ENCODE peak calls at places on chromosome 4, in six cellular contexts. R is NCI-H1694 treated with DMSO at 0.1 percent for 48 hours; Q is lung; Z is T-helper 1 cell; B is naive thymus-derived CD8-positive, alpha-beta T cell; M is Kasumi-1. F is an unnamed sample.

GRCh38 chr4:147808447-147808846 is 76.6 kb downstream of the ARHGAP10 start:
- DNase-seq in R (no peak), Q (no peak), Z (no peak), B (no peak), M (peak), F (no peak)

GRCh38 chr4:9709724-9710123 is 71.7 kb upstream of the DRD5 start:
- DNase-seq in R (no peak), Q (no peak), Z (no peak), B (no peak), M (no peak), F (no peak)

GRCh38 chr4:118834960-118835895 is 698 bp downstream of the SEC24D start:
- DNase-seq in R (no peak), Q (peak), Z (peak), B (peak), M (peak), F (peak)

GRCh38 chr4:100633269-100633668 is 115.4 kb upstream of the EMCN start:
- DNase-seq in R (no peak), Q (no peak), Z (no peak), B (no peak), M (no peak), F (no peak)

GRCh38 chr4:8410641-8411271 is 29.8 kb downstream of the ACOX3 start:
- DNase-seq in R (peak), Q (peak), Z (no peak), B (no peak), M (peak), F (peak)

GRCh38 chr4:48212165-48212564 is 57.5 kb downstream of the TEC start:
- DNase-seq in R (no peak), Q (no peak), Z (peak), B (no peak), M (peak), F (no peak)

GRCh38 chr4:168050002-168050401 is 42.3 kb upstream of the ANXA10 start:
- DNase-seq in R (no peak), Q (no peak), Z (no peak), B (no peak), M (no peak), F (no peak)

GRCh38 chr4:183499389-183499788 is 5.5 kb upstream of the ING2 start:
- DNase-seq in R (no peak), Q (no peak), Z (no peak), B (no peak), M (no peak), F (no peak)

GRCh38 chr4:170589597-170590191 is 499.9 kb upstream of the AADAT start:
- DNase-seq in R (peak), Q (no peak), Z (no peak), B (no peak), M (peak), F (no peak)

GRCh38 chr4:173191623-173192041 is 23.0 kb downstream of the GALNT7 start:
- DNase-seq in R (no peak), Q (no peak), Z (no peak), B (no peak), M (no peak), F (no peak)

GRCh38 chr4:113106076-113106475 is 56.6 kb downstream of the ANK2 start:
- DNase-seq in R (peak), Q (no peak), Z (no peak), B (no peak), M (peak), F (no peak)

GRCh38 chr4:173061160-173061559 is 107.5 kb upstream of the GALNT7 start:
- DNase-seq in R (no peak), Q (no peak), Z (no peak), B (no peak), M (no peak), F (no peak)

GRCh38 chr4:111399523-111400135 is 745.6 kb upstream of the FAM241A start:
- DNase-seq in R (peak), Q (no peak), Z (no peak), B (no peak), M (no peak), F (no peak)

GRCh38 chr4:138400528-138400927 is 158.4 kb upstream of the SLC7A11 start:
- DNase-seq in R (no peak), Q (no peak), Z (no peak), B (no peak), M (no peak), F (no peak)

GRCh38 chr4:256492-256891 is 48.8 kb downstream of the ZNF732 start:
- DNase-seq in R (no peak), Q (no peak), Z (no peak), B (no peak), M (no peak), F (no peak)

GRCh38 chr4:5399790-5400421 is 308.5 kb downstream of the EVC2 start:
- DNase-seq in R (peak), Q (no peak), Z (no peak), B (no peak), M (peak), F (peak)

GRCh38 chr4:155809835-155810234 is 51.0 kb downstream of the GUCY1B1 start:
- DNase-seq in R (peak), Q (no peak), Z (peak), B (no peak), M (peak), F (peak)

GRCh38 chr4:144754562-144755410 is 108.8 kb downstream of the HHIP start:
- DNase-seq in R (no peak), Q (no peak), Z (no peak), B (no peak), M (peak), F (no peak)

GRCh38 chr4:138897818-138898226 is 117.8 kb upstream of the NOCT start:
- DNase-seq in R (no peak), Q (no peak), Z (no peak), B (no peak), M (no peak), F (no peak)

GRCh38 chr4:85964298-85964697 is 395.6 kb downstream of the MAPK10 start:
- DNase-seq in R (no peak), Q (no peak), Z (no peak), B (no peak), M (no peak), F (no peak)

GRCh38 chr4:93730760-93731159 is 97.8 kb upstream of the ATOH1 start:
- DNase-seq in R (no peak), Q (no peak), Z (no peak), B (no peak), M (no peak), F (no peak)

GRCh38 chr4:183783933-183784622 is 121.0 kb upstream of the STOX2 start:
- DNase-seq in R (no peak), Q (no peak), Z (no peak), B (no peak), M (no peak), F (no peak)

GRCh38 chr4:144410230-144410783 is 235.6 kb upstream of the HHIP start:
- DNase-seq in R (no peak), Q (no peak), Z (no peak), B (no peak), M (no peak), F (no peak)

GRCh38 chr4:86451560-86452322 is 91.9 kb upstream of the MAPK10 start:
- DNase-seq in R (no peak), Q (no peak), Z (no peak), B (no peak), M (no peak), F (no peak)

GRCh38 chr4:73422458-73422752 is 13.6 kb upstream of the AFP start:
- DNase-seq in R (no peak), Q (no peak), Z (no peak), B (no peak), M (no peak), F (no peak)

GRCh38 chr4:140071806-140072205 is 82.2 kb downstream of the MAML3 start:
- DNase-seq in R (no peak), Q (no peak), Z (peak), B (peak), M (peak), F (no peak)

GRCh38 chr4:54090804-54091623 is 8.9 kb upstream of the GSX2 start:
- DNase-seq in R (no peak), Q (no peak), Z (no peak), B (no peak), M (no peak), F (no peak)

GRCh38 chr4:172709376-172709775 is 459.2 kb upstream of the GALNT7 start:
- DNase-seq in R (no peak), Q (no peak), Z (no peak), B (no peak), M (no peak), F (peak)

GRCh38 chr4:177386416-177386815 is 55.8 kb downstream of the AGA start:
- DNase-seq in R (no peak), Q (no peak), Z (no peak), B (no peak), M (no peak), F (no peak)

GRCh38 chr4:8359193-8359592 is 81.3 kb downstream of the ACOX3 start:
- DNase-seq in R (no peak), Q (no peak), Z (no peak), B (no peak), M (no peak), F (no peak)

F was measured in neuronal stem cell.